ENCODE peak calls at places on chromosomes 1 and 21, in five cellular contexts. W is IMR-90, Y is GM12864, V is lower leg skin, K is tibial artery. A is an unnamed sample.

GRCh38 chr1:56151402-56151801 is 428.0 kb downstream of the PLPP3 start:
- DNase-seq in W (no peak), Y (no peak), V (no peak), K (no peak), A (no peak)

GRCh38 chr1:21961799-21962198 is 15.0 kb upstream of the CELA3B start:
- DNase-seq in W (no peak), Y (no peak), V (no peak), K (no peak), A (no peak)

GRCh38 chr1:230877139-230877923 is 9.0 kb upstream of the C1orf198 start:
- DNase-seq in W (peak; percentile 84), Y (no peak), V (no peak), K (no peak), A (no peak)

GRCh38 chr1:94092210-94092613 is 28.7 kb downstream of the ABCA4 start:
- DNase-seq in W (peak; percentile 61), Y (no peak), V (no peak), K (no peak), A (no peak)

GRCh38 chr1:50110656-50111055 is 1.9 kb downstream of the ELAVL4 start:
- DNase-seq in W (no peak), Y (no peak), V (no peak), K (no peak), A (no peak)

GRCh38 chr1:10679521-10680220 is 116.8 kb downstream of the CASZ1 start:
- DNase-seq in W (peak; percentile 62), Y (no peak), V (no peak), K (no peak), A (no peak)

GRCh38 chr1:56190975-56191768 is 388.2 kb downstream of the PLPP3 start:
- DNase-seq in W (peak; percentile 57), Y (no peak), V (peak; percentile 21), K (no peak), A (no peak)

GRCh38 chr1:150981177-150981804 is 801 bp upstream of the ANXA9 start:
- DNase-seq in W (no peak), Y (no peak), V (no peak), K (no peak), A (no peak)

GRCh38 chr21:45511661-45512431 is 30.4 kb downstream of the SLC19A1 start:
- DNase-seq in W (no peak), Y (no peak), V (no peak), K (peak; percentile 66), A (no peak)

GRCh38 chr21:32412162-32412997 is at the start of gene EVA1C:
- DNase-seq in W (peak; percentile 30), Y (no peak), V (peak; percentile 56), K (peak; percentile 90), A (no peak)

GRCh38 chr1:192601145-192602048 is 25.8 kb downstream of the RGS1 start:
- DNase-seq in W (peak; percentile 51), Y (no peak), V (no peak), K (no peak), A (no peak)

GRCh38 chr21:46650476-46651098 is 15.1 kb downstream of the PRMT2 start:
- DNase-seq in W (no peak), Y (no peak), V (no peak), K (no peak), A (no peak)

GRCh38 chr1:201946224-201946908 is at the start of gene LMOD1:
- DNase-seq in W (peak; percentile 98), Y (no peak), V (peak; percentile 74), K (peak; percentile 99), A (peak; percentile 35)

GRCh38 chr1:245855846-245856730 is 651.0 kb downstream of the SMYD3 start:
- DNase-seq in W (peak; percentile 59), Y (no peak), V (no peak), K (no peak), A (no peak)

GRCh38 chr1:145716641-145717061 is 2.6 kb upstream of the CD160 start:
- DNase-seq in W (no peak), Y (no peak), V (no peak), K (no peak), A (no peak)

GRCh38 chr1:31069392-31069791 is 3.9 kb upstream of the PUM1 start:
- DNase-seq in W (no peak), Y (no peak), V (no peak), K (no peak), A (no peak)

DNA sequence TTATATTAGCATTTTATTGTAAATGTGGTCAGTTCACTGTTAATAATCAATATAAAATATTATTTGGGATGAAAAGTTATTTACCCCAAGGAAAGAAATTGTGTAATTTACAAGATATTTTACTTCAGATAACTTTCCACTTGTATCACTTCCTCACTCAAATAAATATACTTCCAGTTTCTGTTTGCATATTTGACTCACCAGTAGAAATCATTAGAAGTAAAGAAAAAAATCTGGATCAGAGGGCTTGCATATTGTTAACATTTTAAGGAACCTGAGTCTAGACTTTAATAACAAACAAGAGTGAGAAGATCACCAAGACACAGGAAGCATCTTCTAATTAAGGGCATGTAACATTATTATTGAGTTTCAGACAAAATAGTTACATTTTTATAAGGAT is 347 bp upstream of the KRTAP20-4 start:
- DNase-seq in W (no peak), Y (no peak), V (no peak), K (no peak), A (no peak)
- H3K4me3 ChIP-seq in W (no peak overlapping the region), Y (no peak overlapping the region), V (no peak overlapping the region), K (no peak overlapping the region), A (no peak overlapping the region)

GRCh38 chr1:229848762-229849677 is 218.0 kb upstream of the GALNT2 start:
- DNase-seq in W (peak; percentile 26), Y (no peak), V (no peak), K (no peak), A (no peak)
- TF ChIP-seq CTCF in W (peak; percentile 46), Y (peak; percentile 59), V (no peak), K (no peak), A (peak; percentile 79)

DNA sequence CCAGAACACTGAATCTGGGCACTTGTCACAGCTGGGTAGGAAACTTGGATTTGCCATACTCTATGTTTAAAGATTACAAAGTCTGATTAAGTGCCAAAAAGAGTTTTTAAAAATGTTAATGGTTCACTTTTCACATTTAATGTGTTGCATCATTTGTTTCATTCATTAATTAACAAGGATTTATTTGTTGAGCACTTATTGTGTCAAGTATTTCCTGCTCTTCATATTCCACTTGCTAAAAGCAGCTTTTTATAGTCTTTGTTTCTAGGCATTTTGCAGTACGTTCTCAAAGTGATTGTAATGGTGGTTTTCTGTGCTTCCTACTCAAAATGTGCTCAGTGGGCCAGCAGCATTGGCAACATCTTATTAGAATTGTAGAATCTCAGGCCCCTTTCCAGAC is 68.7 kb downstream of the EPB41 start:
- DNase-seq in W (no peak), Y (no peak), V (no peak), K (no peak), A (no peak)
- H3K4me3 ChIP-seq in W (no peak overlapping the region), Y (no peak overlapping the region), V (no peak overlapping the region), K (no peak overlapping the region), A (no peak overlapping the region)

GRCh38 chr1:204809488-204809887 is 61.2 kb upstream of the NFASC start:
- DNase-seq in W (no peak), Y (no peak), V (no peak), K (no peak), A (no peak)

GRCh38 chr1:204813522-204813921 is 57.1 kb upstream of the NFASC start:
- DNase-seq in W (no peak), Y (no peak), V (no peak), K (no peak), A (no peak)

GRCh38 chr1:204814146-204814884 is 56.3 kb upstream of the NFASC start:
- DNase-seq in W (no peak), Y (no peak), V (no peak), K (no peak), A (no peak)

GRCh38 chr1:204817341-204817740 is 53.3 kb upstream of the NFASC start:
- DNase-seq in W (no peak), Y (no peak), V (no peak), K (no peak), A (no peak)

DNA sequence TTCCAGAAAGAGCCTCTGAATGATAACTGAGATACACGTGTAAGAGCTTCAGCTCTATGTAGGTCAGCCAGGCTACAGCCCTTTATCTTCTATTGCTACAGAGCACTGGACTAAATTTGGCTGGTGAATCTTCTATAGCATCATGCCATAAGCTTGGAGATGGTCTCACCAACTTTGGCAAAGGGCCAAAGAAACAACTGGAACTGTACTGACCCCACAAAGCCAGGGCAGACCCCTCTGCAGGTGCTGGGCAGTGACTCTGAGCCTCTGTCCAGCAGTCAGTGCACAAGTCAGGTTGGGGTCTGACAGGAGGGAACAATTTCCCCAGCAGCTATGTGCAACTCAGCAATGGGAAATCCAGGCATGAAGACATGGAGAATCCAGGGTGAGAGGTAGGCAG is 57.8 kb upstream of the NFASC start:
- DNase-seq in W (no peak), Y (no peak), V (no peak), K (no peak), A (no peak)
- TF ChIP-seq CTCF in W (no peak), Y (no peak), V (no peak), K (no peak), A (no peak)

DNA sequence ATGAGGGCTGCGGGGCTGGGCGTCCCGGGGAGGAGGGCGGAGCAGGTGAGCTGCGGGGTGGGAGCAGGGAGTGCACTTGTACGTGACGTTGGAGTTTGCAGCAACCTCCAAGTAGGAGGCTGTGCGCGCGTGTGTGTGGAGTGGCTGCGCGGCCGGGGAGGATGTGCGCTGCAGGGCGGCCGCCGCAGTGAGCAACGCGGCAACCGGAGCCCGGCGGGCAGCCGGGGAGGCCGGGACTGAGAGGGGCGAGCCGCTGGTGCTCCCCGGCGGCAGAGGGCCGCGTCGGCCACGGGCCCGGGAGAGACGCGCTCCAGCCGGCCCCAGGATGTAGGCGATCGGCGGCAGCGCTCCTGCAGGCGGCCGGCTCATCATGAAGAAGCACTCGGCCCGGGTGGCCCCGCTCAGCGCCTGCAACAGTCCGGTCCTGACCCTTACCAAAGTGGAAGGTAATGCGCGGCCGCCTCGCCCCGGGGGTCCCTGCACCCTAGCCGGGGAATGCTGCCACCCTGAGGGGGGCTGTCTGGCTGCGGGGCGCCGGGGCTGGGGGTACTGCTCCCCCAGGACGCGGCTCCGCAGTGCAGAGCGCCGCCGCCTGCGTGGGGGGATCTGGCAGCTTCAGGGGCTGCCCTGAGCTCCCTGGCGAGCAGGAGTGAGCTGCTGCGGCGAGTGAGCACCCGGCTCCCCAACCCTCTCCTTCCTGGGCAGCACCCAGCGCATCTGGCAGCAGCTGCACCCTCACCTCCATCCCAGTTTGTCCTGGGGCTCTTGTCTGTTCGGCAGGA is 158.9 kb upstream of the COA6 start:
- DNase-seq in W (peak; percentile 7), Y (no peak), V (no peak), K (no peak), A (no peak)
- H3K4me3 ChIP-seq in W (peak overlapping the region; percentile 54), Y (peak overlapping the region; percentile 45), V (peak overlapping the region; percentile 16), K (peak overlapping the region; percentile 22), A (peak overlapping the region; percentile 55)

DNA sequence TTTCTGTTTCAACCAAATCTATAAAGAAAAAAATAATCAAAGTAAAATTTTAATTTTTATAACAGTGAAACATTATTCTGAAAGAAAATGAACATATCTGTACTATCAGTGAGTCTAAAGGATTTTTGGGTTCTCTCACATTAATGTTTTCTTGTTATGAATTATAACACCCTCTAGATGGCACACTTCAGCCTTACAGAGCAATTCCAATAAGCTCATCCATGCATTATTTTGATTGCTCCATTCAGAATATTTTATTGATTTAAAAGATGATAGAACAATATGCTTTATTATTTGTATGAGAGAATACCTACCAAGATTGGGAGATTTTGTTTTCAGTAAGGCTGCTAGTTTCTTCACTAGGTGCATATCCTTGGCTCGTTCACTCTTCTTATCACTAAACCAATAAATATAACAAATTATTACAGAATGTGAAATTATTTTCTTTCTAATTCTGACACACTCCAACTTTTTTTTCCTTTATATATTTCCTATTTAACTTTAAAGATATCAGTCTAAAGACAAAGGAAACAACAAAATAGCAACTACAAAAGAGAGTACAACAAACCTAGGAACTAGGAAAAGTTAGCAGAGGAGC is 82.4 kb downstream of the RAB3GAP2 start:
- DNase-seq in W (peak; percentile 37), Y (no peak), V (no peak), K (no peak), A (no peak)
- TF ChIP-seq CTCF in W (peak; percentile 54), Y (peak; percentile 27), V (no peak), K (peak; percentile 34), A (peak; percentile 60)